ENCODE peak calls at places on chromosomes 2 and 18, in four cellular contexts. G, D, R and E are unnamed samples.

GRCh38 chr2:61327173-61327572 is 143.7 kb downstream of the USP34 start:
- DNase-seq in R (no peak), G (no peak), D (no peak), E (no peak)

GRCh38 chr2:217037330-217037729 is 177.5 kb upstream of the TNP1 start:
- DNase-seq in G (no peak), R (no peak), D (no peak), E (no peak)

GRCh38 chr2:21676056-21676455 is 552.3 kb downstream of the TDRD15 start:
- DNase-seq in D (no peak), G (no peak), R (no peak), E (no peak)

GRCh38 chr2:147045113-147045512 is 799.7 kb upstream of the ACVR2A start:
- DNase-seq in G (no peak), R (peak; percentile 8), D (peak; percentile 10), E (peak; percentile 26)

GRCh38 chr2:171008550-171009205 is 79.6 kb downstream of the GORASP2 start:
- DNase-seq in D (no peak), G (no peak), R (no peak), E (no peak)

GRCh38 chr18:6757966-6758365 is 28.4 kb downstream of the ARHGAP28 start:
- DNase-seq in R (no peak), G (no peak), D (no peak), E (no peak)

GRCh38 chr2:99153921-99154604 is 679 bp downstream of the TSGA10 start:
- DNase-seq in G (no peak), R (no peak), D (no peak), E (no peak)

GRCh38 chr2:3185910-3186309 is 191.7 kb downstream of the EIPR1 start:
- DNase-seq in R (no peak), D (no peak), G (no peak), E (no peak)

GRCh38 chr2:56184500-56184996 is 758 bp downstream of the CCDC85A start:
- DNase-seq in G (peak; percentile 78), D (no peak), R (no peak), E (no peak)

GRCh38 chr2:67649331-67650071 is 252.4 kb downstream of the ETAA1 start:
- DNase-seq in D (no peak), G (peak; percentile 61), R (no peak), E (no peak)

GRCh38 chr2:216578325-216578724 is 54.9 kb upstream of the IGFBP2 start:
- DNase-seq in G (no peak), R (no peak), D (no peak), E (no peak)

GRCh38 chr2:202822411-202822810 is 49.2 kb downstream of the ICA1L start:
- DNase-seq in D (no peak), R (no peak), G (no peak), E (no peak)

GRCh38 chr18:9842446-9842845 is 43.3 kb upstream of the TXNDC2 start:
- DNase-seq in R (no peak), G (no peak), D (no peak), E (no peak)

GRCh38 chr2:174465327-174465726 is 21.5 kb downstream of the GPR155 start:
- DNase-seq in G (no peak), R (no peak), D (no peak), E (no peak)

GRCh38 chr2:99205491-99205890 is 24.5 kb downstream of the MRPL30 start:
- DNase-seq in G (no peak), D (no peak), R (no peak), E (no peak)

GRCh38 chr18:2706903-2707302 is 51.4 kb downstream of the SMCHD1 start:
- DNase-seq in D (no peak), G (no peak), R (no peak), E (no peak)

GRCh38 chr2:79512442-79513401 is at the start of gene CTNNA2:
- DNase-seq in D (no peak), R (peak; percentile 80), G (peak; percentile 75), E (peak; percentile 88)

GRCh38 chr2:71589763-71590162 is 136.4 kb downstream of the DYSF start:
- DNase-seq in G (no peak), D (no peak), R (no peak), E (no peak)

GRCh38 chr2:112646791-112647720 is 1.3 kb downstream of the SLC20A1 start:
- DNase-seq in R (no peak), G (no peak), D (no peak), E (no peak)

GRCh38 chr2:205683179-205683978 is 1.1 kb downstream of the NRP2 start:
- DNase-seq in G (no peak), R (no peak), D (no peak), E (no peak)

GRCh38 chr2:217610411-217610814 is 392.4 kb downstream of the TNS1 start:
- DNase-seq in G (no peak), R (no peak), D (peak; percentile 5), E (no peak)

GRCh38 chr2:177830881-177831386 is 241.6 kb downstream of the PDE11A start:
- DNase-seq in D (no peak), G (no peak), R (no peak), E (no peak)

GRCh38 chr2:171434671-171434980 is 600 bp downstream of the DCAF17 start:
- DNase-seq in R (no peak), D (no peak), G (no peak), E (no peak)

GRCh38 chr18:72726201-72726600 is 141.6 kb downstream of the NETO1 start:
- DNase-seq in G (no peak), D (no peak), R (no peak), E (no peak)

GRCh38 chr2:224325941-224326340 is 76.0 kb downstream of the FAM124B start:
- DNase-seq in G (no peak), D (no peak), R (no peak), E (no peak)